ENCODE peak calls at places on chromosomes 5 and 9, in five cellular contexts. P is activated CD4-positive, alpha-beta T cell treated with anti-CD3 and anti-CD28 coated beads for 24 hours; I is retinal pigment epithelial cell; X is non-pigmented ciliary epithelial cell; Z is AG08395. B is an unnamed sample.
A peak's percentile ranks its signal among the peaks of the same experiment; 100 is the strongest.

GRCh38 chr5:137708796-137709559 is 26.9 kb downstream of the KLHL3 start:
- DNase-seq in Z (no peak), I (no peak), P (no peak), X (no peak), B (no peak)

GRCh38 chr5:83306572-83307241 is 164.8 kb upstream of the VCAN start:
- DNase-seq in X (peak; percentile 85), Z (peak; percentile 85), P (no peak), I (peak; percentile 54), B (peak; percentile 38)

GRCh38 chr9:133233681-133234432 is 24.8 kb upstream of the OBP2B start:
- DNase-seq in Z (no peak), I (no peak), P (no peak), X (no peak), B (no peak)

GRCh38 chr9:36762958-36763357 is 190.3 kb downstream of the MELK start:
- DNase-seq in P (no peak), X (no peak), I (no peak), Z (no peak), B (no peak)

GRCh38 chr5:138661342-138661975 is 86.3 kb upstream of the HSPA9 start:
- DNase-seq in X (no peak), P (no peak), I (no peak), Z (no peak), B (no peak)

GRCh38 chr9:106962615-106963363 is 99.8 kb downstream of the ZNF462 start:
- DNase-seq in P (no peak), X (no peak), Z (no peak), I (no peak), B (no peak)

GRCh38 chr5:14064841-14065240 is 78.3 kb upstream of the TRIO start:
- DNase-seq in I (no peak), P (no peak), X (peak; percentile 85), Z (no peak), B (peak; percentile 22)

GRCh38 chr5:120788481-120788880 is 324.4 kb downstream of the PRR16 start:
- DNase-seq in X (no peak), P (no peak), I (no peak), Z (no peak), B (no peak)

GRCh38 chr5:167688731-167689130 is 602.7 kb upstream of the WWC1 start:
- DNase-seq in I (no peak), X (no peak), Z (no peak), P (no peak), B (no peak)

GRCh38 chr5:94779684-94780083 is 161.2 kb downstream of the SLF1 start:
- DNase-seq in Z (no peak), P (no peak), I (no peak), X (no peak), B (no peak)

GRCh38 chr5:171715551-171715950 is 70.1 kb upstream of the SMIM23 start:
- DNase-seq in Z (no peak), P (no peak), X (no peak), I (no peak), B (no peak)

GRCh38 chr9:73093740-73094379 is 57.8 kb upstream of the ANXA1 start:
- DNase-seq in I (no peak), Z (peak; percentile 30), P (no peak), X (no peak), B (no peak)

GRCh38 chr9:81722277-81722676 is 32.9 kb upstream of the TLE1 start:
- DNase-seq in I (no peak), P (no peak), X (no peak), Z (no peak), B (no peak)

GRCh38 chr5:61768692-61769281 is 436.7 kb downstream of the ZSWIM6 start:
- DNase-seq in X (no peak), I (peak; percentile 8), Z (no peak), P (no peak), B (no peak)